ENCODE peak calls at places on chromosomes 12 and 14, in seven cellular contexts. Z, H, Y, R, Q, P and W are unnamed samples.

GRCh38 chr12:52210186-52210924 is 18.5 kb upstream of the KRT80 start:
- DNase-seq in R (no peak), H (no peak), Y (no peak), Q (no peak), P (no peak), Z (peak; percentile 80), W (no peak)

GRCh38 chr12:110279561-110279960 is 1.5 kb upstream of the ATP2A2 start:
- DNase-seq in Q (no peak), H (no peak), Y (no peak), Z (no peak), P (no peak), R (no peak), W (no peak)

GRCh38 chr14:99040711-99041110 is 231.3 kb downstream of the BCL11B start:
- DNase-seq in Z (no peak), R (no peak), Q (no peak), H (no peak), Y (no peak), P (no peak), W (no peak)

GRCh38 chr12:110316861-110317260 is 35.8 kb downstream of the ATP2A2 start:
- DNase-seq in H (no peak), R (no peak), P (no peak), Z (peak; percentile 77), Y (no peak), Q (no peak), W (no peak)

GRCh38 chr14:37655418-37655817 is 60.0 kb downstream of the TTC6 start:
- DNase-seq in Z (no peak), Y (no peak), R (no peak), Q (no peak), H (peak; percentile 5), P (no peak), W (no peak)

GRCh38 chr12:89087149-89087834 is 265.0 kb downstream of the DUSP6 start:
- DNase-seq in Y (peak; percentile 10), P (no peak), R (no peak), H (no peak), Z (no peak), Q (no peak), W (no peak)

GRCh38 chr12:14185441-14186192 is 179.9 kb upstream of the ATF7IP start:
- DNase-seq in Z (peak; percentile 6), Y (peak; percentile 61), R (no peak), H (peak; percentile 48), P (peak; percentile 46), Q (peak; percentile 36), W (peak; percentile 47)

GRCh38 chr12:64679487-64679983 is 69.2 kb downstream of the RASSF3 start:
- DNase-seq in H (peak; percentile 68), Y (peak; percentile 81), P (peak; percentile 82), R (peak; percentile 68), Q (no peak), Z (peak; percentile 71), W (peak; percentile 71)

GRCh38 chr12:29742646-29743045 is 41.1 kb downstream of the TMTC1 start:
- DNase-seq in H (no peak), R (no peak), Q (no peak), Z (no peak), P (no peak), Y (no peak), W (no peak)

GRCh38 chr14:59582161-59582560 is 5.5 kb upstream of the CCDC175 start:
- DNase-seq in P (no peak), Z (no peak), R (no peak), H (no peak), Q (no peak), Y (no peak), W (no peak)

GRCh38 chr14:92039073-92039719 is 663 bp downstream of the TRIP11 start:
- DNase-seq in R (no peak), Z (peak; percentile 27), Q (no peak), P (peak; percentile 52), Y (peak; percentile 26), H (peak; percentile 8), W (peak; percentile 49)

GRCh38 chr14:53330441-53330840 is 177.3 kb upstream of the DDHD1 start:
- DNase-seq in H (no peak), R (no peak), Z (no peak), Q (no peak), Y (no peak), P (no peak), W (no peak)

GRCh38 chr12:117031843-117032592 is 67.2 kb downstream of the TESC start:
- DNase-seq in Z (no peak), Q (no peak), R (no peak), Y (no peak), P (no peak), H (no peak), W (no peak)

GRCh38 chr14:39102265-39102968 is 618 bp downstream of the SEC23A start:
- DNase-seq in R (no peak), P (peak; percentile 34), Q (no peak), Y (peak; percentile 73), H (no peak), Z (peak; percentile 25), W (no peak)

GRCh38 chr12:106064622-106065021 is 74.1 kb downstream of the NUAK1 start:
- DNase-seq in Z (no peak), H (no peak), R (no peak), Q (no peak), P (no peak), Y (no peak), W (no peak)

GRCh38 chr14:75578099-75578785 is at the start of gene FLVCR2:
- DNase-seq in Y (peak; percentile 91), Q (peak; percentile 58), R (peak; percentile 85), Z (peak; percentile 80), H (peak; percentile 92), P (peak; percentile 81), W (peak; percentile 72)

GRCh38 chr12:12428961-12429657 is 72.2 kb downstream of the BORCS5 start:
- DNase-seq in P (no peak), R (no peak), H (no peak), Y (no peak), Z (no peak), Q (no peak), W (no peak)

DNA sequence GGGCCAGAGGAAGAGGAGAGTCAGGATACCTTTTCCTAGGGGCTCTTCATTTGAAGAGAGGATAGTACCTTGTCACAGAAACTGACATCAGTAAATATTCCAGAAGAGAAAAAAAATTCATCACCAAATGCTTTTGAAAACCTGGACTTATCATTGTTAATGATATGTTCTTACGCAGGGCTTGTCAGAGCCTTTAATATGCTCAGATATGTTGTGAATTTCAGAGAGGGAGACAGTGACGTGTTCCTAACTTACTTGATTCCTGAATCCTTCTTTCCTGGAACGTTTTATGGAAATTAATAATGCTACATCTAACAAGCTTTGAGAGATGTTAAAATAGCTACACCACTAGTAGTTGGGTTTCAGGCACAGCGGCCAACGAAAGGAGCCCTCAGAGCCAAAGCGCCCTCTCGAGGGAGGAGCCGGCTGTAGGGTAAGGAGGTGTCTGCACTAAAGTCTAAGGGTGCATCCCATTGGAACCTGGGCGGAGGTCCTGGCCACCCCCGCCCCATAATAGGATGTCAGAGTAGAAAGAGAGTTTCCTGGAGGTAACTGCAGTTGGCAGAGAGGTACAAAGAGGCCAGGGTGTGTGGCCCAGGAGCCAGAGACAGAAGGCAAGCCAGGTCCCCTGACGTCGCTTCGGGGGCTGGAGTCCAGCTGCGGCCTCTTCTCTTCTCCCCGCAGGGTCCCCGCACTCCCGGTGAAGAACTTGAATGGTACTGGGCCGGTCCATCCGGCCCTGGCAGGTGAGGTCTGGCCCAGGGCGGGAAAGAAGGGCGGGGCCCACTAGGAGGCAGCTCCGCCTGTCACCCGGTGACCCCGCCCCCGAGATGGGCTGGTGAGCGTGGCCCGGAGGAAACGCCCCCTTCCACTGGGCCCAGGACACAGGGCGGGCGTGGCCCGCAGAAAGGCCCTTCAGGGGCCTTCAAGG is 36.2 kb downstream of the DTX1 start:
- DNase-seq in Z (no peak), R (peak; percentile 41), P (peak; percentile 85), Q (no peak), Y (peak; percentile 73), H (peak; percentile 38), W (peak; percentile 75)
- TF ChIP-seq CTCF in Z (no peak), R (peak; percentile 18), P (peak; percentile 52), Q (peak; percentile 31), Y (no peak), H (no peak), W (peak; percentile 11)

DNA sequence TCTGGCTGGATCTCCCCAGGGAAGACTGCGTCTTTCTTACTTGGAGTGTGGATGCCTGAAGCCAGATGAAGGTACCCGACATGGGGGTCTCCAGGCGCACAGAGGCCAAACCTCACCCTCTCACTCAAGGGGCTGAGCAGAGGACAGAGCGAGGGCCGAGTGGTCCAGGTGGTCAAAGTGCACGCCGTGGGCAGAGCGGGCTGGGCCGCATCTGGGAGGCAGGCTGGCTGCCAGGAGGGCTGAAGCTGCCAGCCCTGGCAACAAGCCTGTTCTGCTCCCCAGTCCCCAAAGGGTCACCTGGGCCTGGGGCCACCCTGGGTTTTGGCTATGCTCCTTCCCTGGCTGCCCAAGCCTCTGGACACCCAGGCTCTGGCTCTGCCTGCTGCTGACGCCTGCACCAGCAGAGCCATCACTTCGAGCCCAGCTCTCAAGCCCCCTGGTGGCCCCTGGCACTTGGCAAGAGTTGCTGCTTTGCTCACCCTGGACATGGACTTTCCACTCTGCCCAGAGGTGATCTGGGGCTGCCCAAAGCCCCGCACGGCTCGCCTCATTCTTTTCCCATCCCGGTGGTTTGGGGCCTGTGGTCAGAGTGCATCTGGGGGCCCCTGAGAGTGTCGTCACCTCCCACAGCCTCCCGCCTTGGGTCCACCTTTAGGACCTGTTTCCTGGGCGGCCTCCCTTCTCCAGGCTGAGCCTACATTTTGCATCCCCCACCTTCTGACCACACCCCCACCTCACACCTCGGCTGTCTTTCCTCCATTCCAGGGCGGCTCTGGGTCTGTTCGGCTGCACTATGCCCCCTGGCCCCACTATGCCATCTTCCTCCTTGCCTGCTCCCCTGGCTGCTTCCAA is 2.8 kb downstream of the ADSS1 start:
- DNase-seq in R (no peak), Y (no peak), P (peak; percentile 26), H (no peak), Z (no peak), Q (no peak), W (peak; percentile 45)
- TF ChIP-seq CTCF in R (no peak), Y (no peak), P (no peak), H (no peak), Z (no peak), Q (peak; percentile 39), W (peak; percentile 30)

GRCh38 chr12:72349491-72349890 is 77.3 kb downstream of the TRHDE start:
- DNase-seq in Q (no peak), Y (no peak), Z (no peak), H (no peak), P (no peak), R (no peak), W (no peak)

GRCh38 chr12:72346331-72346944 is 74.3 kb downstream of the TRHDE start:
- DNase-seq in Y (peak; percentile 50), P (peak; percentile 1), Q (peak; percentile 84), Z (peak; percentile 66), R (no peak), H (peak; percentile 51), W (peak; percentile 86)
- TF ChIP-seq CTCF in Y (peak; percentile 39), P (peak; percentile 49), Q (peak; percentile 77), Z (peak; percentile 50), R (peak; percentile 53), H (peak; percentile 72), W (peak; percentile 45)

GRCh38 chr14:29925736-29926135 is 1.9 kb downstream of the PRKD1 start:
- DNase-seq in H (no peak), Q (no peak), Y (no peak), P (no peak), Z (no peak), R (no peak), W (no peak)

GRCh38 chr14:29926228-29926627 is 1.4 kb downstream of the PRKD1 start:
- DNase-seq in Q (no peak), Y (no peak), H (no peak), P (no peak), R (no peak), Z (no peak), W (no peak)

GRCh38 chr14:29928342-29928640 is 644 bp upstream of the PRKD1 start:
- DNase-seq in Z (no peak), H (no peak), Q (no peak), R (no peak), Y (no peak), P (no peak), W (no peak)

GRCh38 chr14:29927596-29928341 is at the start of gene PRKD1:
- DNase-seq in P (peak; percentile 65), R (peak; percentile 76), Y (peak; percentile 51), Q (peak; percentile 53), H (peak; percentile 3), Z (peak; percentile 59), W (peak; percentile 75)

GRCh38 chr14:29926701-29927595 is 699 bp downstream of the PRKD1 start:
- DNase-seq in Y (peak; percentile 45), R (peak; percentile 67), P (peak; percentile 34), H (peak; percentile 6), Z (peak; percentile 59), Q (peak; percentile 48), W (peak; percentile 69)
- TF ChIP-seq CTCF in Y (no peak), R (no peak), P (peak; percentile 20), H (no peak), Z (peak; percentile 5), Q (peak; percentile 37), W (no peak)